ENCODE peak calls at places on chromosomes 7 and 10, in six cellular contexts. C, M, L, I, O and Q are unnamed samples.

GRCh38 chr7:152189026-152189425 is 163.6 kb downstream of the GALNT11 start:
- DNase-seq in O (no peak), M (no peak), L (no peak), I (no peak), C (no peak), Q (no peak)

GRCh38 chr10:96758423-96758822 is 38.1 kb upstream of the PIK3AP1 start:
- DNase-seq in C (no peak), L (no peak), I (no peak), O (peak; percentile 52), M (no peak), Q (no peak)

GRCh38 chr7:46512901-46513431 is 591.9 kb upstream of the IGFBP3 start:
- DNase-seq in C (no peak), L (no peak), M (no peak), O (no peak), I (no peak), Q (no peak)

GRCh38 chr10:118369806-118370205 is 27.7 kb upstream of the FAM204A start:
- DNase-seq in L (peak; percentile 93), M (peak; percentile 85), O (no peak), C (no peak), I (no peak), Q (no peak)

GRCh38 chr10:7773845-7774801 is 13.7 kb downstream of the KIN start:
- DNase-seq in M (no peak), I (no peak), L (peak; percentile 54), C (no peak), O (no peak), Q (no peak)

GRCh38 chr7:47636693-47637175 is 54.8 kb upstream of the TNS3 start:
- DNase-seq in I (no peak), O (no peak), L (no peak), C (no peak), M (no peak), Q (no peak)

GRCh38 chr10:79391231-79392019 is 44.2 kb downstream of the PPIF start:
- DNase-seq in L (no peak), C (no peak), O (no peak), M (no peak), I (no peak), Q (no peak)

GRCh38 chr10:78313636-78314035 is 280.0 kb downstream of the RPS24 start:
- DNase-seq in M (no peak), C (no peak), O (no peak), I (no peak), L (no peak), Q (no peak)

GRCh38 chr7:130290745-130291144 is 2.2 kb upstream of the CPA4 start:
- DNase-seq in M (no peak), L (no peak), C (no peak), O (no peak), I (no peak), Q (no peak)

GRCh38 chr7:20030915-20031362 is 186.2 kb downstream of the MACC1 start:
- DNase-seq in I (no peak), L (no peak), C (no peak), M (no peak), O (no peak), Q (no peak)